ENCODE peak calls at places on chromosomes 11 and 22, in four cellular contexts. Y, U, P and Z are unnamed samples.

GRCh38 chr22:28792491-28793383 is 7.6 kb downstream of the XBP1 start:
- DNase-seq in Y (no peak), U (no peak), P (no peak), Z (no peak)

GRCh38 chr11:120210651-120211521 is at the start of gene OAF:
- DNase-seq in Y (peak; percentile 78), U (peak; percentile 84), P (peak; percentile 66), Z (peak; percentile 78)

GRCh38 chr11:41878158-41878557 is 418.7 kb upstream of the LRRC4C start:
- DNase-seq in Y (peak; percentile 56), U (peak; percentile 50), P (no peak), Z (no peak)

GRCh38 chr11:123190504-123190903 is 4.5 kb downstream of the CLMP start:
- DNase-seq in Y (no peak), U (peak; percentile 16), P (no peak), Z (no peak)

GRCh38 chr11:77173494-77173893 is 45.4 kb downstream of the MYO7A start:
- DNase-seq in Y (no peak), U (no peak), P (no peak), Z (no peak)

GRCh38 chr11:128726464-128727139 is 32.7 kb downstream of the FLI1 start:
- DNase-seq in Y (no peak), U (no peak), P (peak; percentile 43), Z (no peak)

GRCh38 chr11:32713496-32713895 is 81.0 kb downstream of the CCDC73 start:
- DNase-seq in Y (peak; percentile 4), U (peak; percentile 31), P (no peak), Z (no peak)

GRCh38 chr22:22803285-22803853 is 84.2 kb upstream of the IGLL5 start:
- DNase-seq in Y (no peak), U (no peak), P (no peak), Z (no peak)

GRCh38 chr22:44025171-44026065 is 1.3 kb downstream of the PARVB start:
- DNase-seq in Y (no peak), U (no peak), P (peak; percentile 38), Z (no peak)

DNA sequence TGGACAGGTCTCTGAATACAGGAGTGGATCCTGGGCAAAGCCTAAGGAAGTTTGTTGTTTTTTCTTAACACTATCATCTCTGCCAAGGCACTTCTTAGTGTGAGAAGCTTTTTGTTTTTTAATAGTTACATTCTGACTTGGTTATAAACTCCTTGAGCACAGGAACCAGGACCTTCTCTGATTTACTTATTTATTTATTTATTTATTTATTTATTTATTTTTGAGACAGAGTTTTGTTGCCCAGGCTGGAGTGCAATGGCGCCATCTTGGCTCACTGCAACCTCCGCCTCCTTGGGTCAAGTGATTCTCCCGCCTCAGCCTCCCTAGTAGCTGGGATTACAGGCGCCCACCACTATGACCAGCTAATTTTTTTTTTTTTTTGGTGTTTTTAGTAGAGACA is 11.0 kb downstream of the RNF185 start:
- DNase-seq in Y (no peak), U (no peak), P (no peak), Z (no peak)
- TF ChIP-seq CTCF in Y (no peak), U (no peak), P (no peak), Z (no peak)

GRCh38 chr11:75815345-75815983 is 454 bp downstream of the UVRAG start:
- DNase-seq in Y (no peak), U (peak; percentile 41), P (peak; percentile 18), Z (no peak)

GRCh38 chr11:75813622-75814039 is 1.4 kb upstream of the UVRAG start:
- DNase-seq in Y (peak; percentile 55), U (peak; percentile 90), P (no peak), Z (no peak)

GRCh38 chr11:75813126-75813525 is 1.9 kb upstream of the UVRAG start:
- DNase-seq in Y (peak; percentile 46), U (peak; percentile 39), P (no peak), Z (no peak)

GRCh38 chr11:75814369-75814685 is 683 bp upstream of the UVRAG start:
- DNase-seq in Y (no peak), U (no peak), P (no peak), Z (no peak)

DNA sequence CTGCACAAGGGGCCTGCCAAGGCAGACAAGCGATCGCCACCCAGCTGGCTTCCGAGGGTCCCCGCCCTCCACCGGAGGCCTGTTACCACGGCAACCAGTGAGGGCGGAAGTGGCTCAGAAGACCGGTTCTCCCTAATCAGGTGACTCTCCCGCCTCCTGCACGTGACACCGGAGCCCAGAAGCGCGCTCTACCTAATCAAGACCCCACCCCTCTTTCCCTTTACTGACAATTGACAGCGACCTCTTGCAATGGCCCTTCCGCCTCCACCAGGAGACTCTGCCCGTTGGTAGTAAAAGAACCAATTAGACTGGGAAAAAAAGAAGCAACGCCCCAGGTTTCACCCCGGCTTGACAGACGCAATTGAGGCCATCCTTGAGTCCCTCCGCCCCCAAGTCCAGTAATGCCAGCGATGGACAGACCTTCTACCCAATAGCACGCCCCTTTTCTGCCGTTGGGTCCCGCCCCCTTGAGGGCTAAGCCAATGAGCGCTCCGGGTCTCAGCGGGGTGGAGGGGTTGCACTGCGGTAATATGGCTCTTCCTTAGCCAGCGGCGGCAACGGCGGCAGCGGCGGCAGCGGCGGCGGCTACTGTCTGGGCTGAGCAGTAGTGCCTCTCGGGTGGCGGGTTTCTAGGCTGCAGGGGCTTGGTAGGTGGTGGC is at the start of gene UVRAG:
- DNase-seq in Y (peak; percentile 99), U (peak; percentile 100), P (peak; percentile 99), Z (peak; percentile 93)
- TF ChIP-seq CTCF in Y (peak; percentile 28), U (no peak), P (no peak), Z (no peak)

GRCh38 chr11:69482322-69482721 is 859 bp downstream of the LINC01488 start:
- DNase-seq in Y (no peak), U (no peak), P (no peak), Z (no peak)
- TF ChIP-seq CTCF in Y (no peak), U (no peak), P (no peak), Z (no peak)

DNA sequence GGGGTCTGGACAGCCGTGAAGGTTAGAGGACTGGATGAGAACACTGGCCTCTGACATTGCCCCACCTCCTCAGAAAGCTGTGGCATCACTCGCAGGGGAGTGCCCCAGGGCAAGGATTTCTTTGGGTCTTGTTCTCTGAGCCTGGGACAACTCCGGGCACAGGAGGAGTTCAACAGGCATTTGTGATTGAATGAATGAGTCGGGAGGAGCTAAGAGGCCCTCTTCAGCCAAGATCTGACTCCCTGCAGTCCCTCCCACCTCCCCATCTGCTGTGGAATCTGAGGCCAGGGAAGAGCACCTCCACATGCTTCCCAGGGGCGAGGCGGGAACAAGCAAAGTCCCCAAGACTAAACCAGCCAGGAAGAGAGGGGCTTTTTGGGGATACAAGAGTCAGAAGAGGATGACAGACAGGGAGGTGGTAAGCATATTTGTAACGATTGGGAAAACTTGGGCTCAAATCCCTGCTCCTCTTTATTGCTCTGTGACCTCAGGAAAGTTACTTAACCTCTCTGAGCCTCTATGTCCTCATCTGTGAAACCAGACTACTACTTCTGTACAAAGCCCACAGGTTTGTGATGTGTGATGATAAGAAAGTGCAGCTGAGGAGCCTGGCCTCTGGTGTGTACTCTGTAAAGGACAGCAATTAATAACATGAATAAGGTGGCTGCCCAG is 6.4 kb downstream of the TP53I11 start:
- DNase-seq in Y (no peak), U (no peak), P (no peak), Z (no peak)
- TF ChIP-seq CTCF in Y (no peak), U (no peak), P (no peak), Z (no peak)